ENCODE peak calls at places on chromosome 9, in four cellular contexts. Q, U, E and S are unnamed samples.

GRCh38 chr9:77087506-77087905 is 68.1 kb downstream of the FOXB2 start:
- DNase-seq in E (no peak), Q (no peak), U (no peak), S (no peak)

GRCh38 chr9:120522032-120522431 is 57.9 kb downstream of the CDK5RAP2 start:
- DNase-seq in U (no peak), E (no peak), Q (no peak), S (no peak)

GRCh38 chr9:7794196-7794595 is 5.4 kb downstream of the DMAC1 start:
- DNase-seq in U (no peak), E (no peak), Q (no peak), S (no peak)

GRCh38 chr9:115687356-115687755 is 466.2 kb upstream of the PAPPA start:
- DNase-seq in E (no peak), Q (no peak), U (no peak), S (no peak)

GRCh38 chr9:115717298-115717697 is 436.3 kb upstream of the PAPPA start:
- DNase-seq in U (no peak), Q (no peak), E (no peak), S (no peak)

GRCh38 chr9:106773750-106774149 is 89.2 kb upstream of the ZNF462 start:
- DNase-seq in E (no peak), Q (no peak), U (no peak), S (no peak)

GRCh38 chr9:123798203-123798602 is 131.7 kb downstream of the DENND1A start:
- DNase-seq in E (no peak), U (no peak), Q (no peak), S (no peak)

GRCh38 chr9:137150485-137151060 is 11.6 kb downstream of the GRIN1 start:
- DNase-seq in U (peak), Q (peak), E (no peak), S (peak)

GRCh38 chr9:129240581-129241211 is 62.6 kb upstream of the IER5L start:
- DNase-seq in U (no peak), Q (no peak), E (no peak), S (no peak)

GRCh38 chr9:69861011-69861410 is 40.4 kb downstream of the CFAP95 start:
- DNase-seq in U (no peak), Q (no peak), E (no peak), S (no peak)

GRCh38 chr9:91150273-91151013 is 211.3 kb downstream of the AUH start:
- DNase-seq in U (no peak), E (no peak), Q (no peak), S (no peak)

GRCh38 chr9:32376295-32376694 is 8.1 kb upstream of the ACO1 start:
- DNase-seq in U (no peak), E (no peak), Q (no peak), S (no peak)

GRCh38 chr9:32380944-32381343 is 3.5 kb upstream of the ACO1 start:
- DNase-seq in U (no peak), Q (no peak), E (no peak), S (no peak)

GRCh38 chr9:32382582-32383320 is 1.7 kb upstream of the ACO1 start:
- DNase-seq in Q (no peak), E (no peak), U (no peak), S (no peak)

GRCh38 chr9:32378496-32378895 is 5.9 kb upstream of the ACO1 start:
- DNase-seq in Q (peak), E (peak), U (peak), S (peak)

GRCh38 chr9:32378993-32379729 is 5.3 kb upstream of the ACO1 start:
- DNase-seq in U (peak), Q (peak), E (peak), S (peak)
- TF ChIP-seq HDAC2 in U (peak), Q (no peak), E (no peak), S (no peak)

GRCh38 chr9:134004131-134004873 is 12.2 kb upstream of the VAV2 start:
- DNase-seq in E (no peak), Q (no peak), U (no peak), S (no peak)
- TF ChIP-seq HDAC2 in E (no peak), Q (no peak), U (no peak), S (no peak)

GRCh38 chr9:14011799-14012560 is 302.0 kb downstream of the NFIB start:
- DNase-seq in Q (no peak), U (no peak), E (no peak), S (no peak)
- TF ChIP-seq HDAC2 in Q (no peak), U (no peak), E (no peak), S (no peak)

GRCh38 chr9:88987646-88988045 is 3.6 kb upstream of the S1PR3 start:
- DNase-seq in U (no peak), Q (no peak), E (no peak), S (no peak)

GRCh38 chr9:88991066-88992030 is at the start of gene S1PR3:
- DNase-seq in Q (peak), E (no peak), U (no peak), S (peak)

GRCh38 chr9:88990721-88991065 is 575 bp upstream of the S1PR3 start:
- DNase-seq in U (no peak), E (no peak), Q (no peak), S (no peak)

GRCh38 chr9:88989961-88990570 is 1.2 kb upstream of the S1PR3 start:
- DNase-seq in Q (no peak), E (no peak), U (no peak), S (no peak)

GRCh38 chr9:88988796-88989641 is 2.2 kb upstream of the S1PR3 start:
- DNase-seq in Q (no peak), E (no peak), U (no peak), S (no peak)
- TF ChIP-seq HDAC2 in Q (no peak), E (no peak), U (no peak), S (no peak)